ENCODE peak calls at places on chromosomes 2 and 18, in eight cellular contexts. One of them, this sample, is unnamed.

GRCh38 chr2:104816146-104816545 is 37.8 kb upstream of the POU3F3 start:
- DNase-seq in esophagus muscularis mucosa: no peak
- DNase-seq in Peyer's patch: no peak
- DNase-seq in cardiac muscle cell: no peak
- DNase-seq in NT2/D1: no peak
- DNase-seq in thoracic aorta: no peak
- DNase-seq in uterus: no peak
- DNase-seq in fibroblast of the aortic adventitia: no peak
- DNase-seq in this sample: no peak

GRCh38 chr18:61817086-61817485 is 75.7 kb downstream of the RNF152 start:
- DNase-seq in NT2/D1: no peak
- DNase-seq in thoracic aorta: no peak
- DNase-seq in uterus: no peak
- DNase-seq in fibroblast of the aortic adventitia: no peak
- DNase-seq in Peyer's patch: no peak
- DNase-seq in esophagus muscularis mucosa: no peak
- DNase-seq in cardiac muscle cell: no peak
- DNase-seq in this sample: no peak

GRCh38 chr2:108324531-108325256 is 36.0 kb downstream of the SULT1C2 start:
- DNase-seq in thoracic aorta: no peak
- DNase-seq in NT2/D1: no peak
- DNase-seq in fibroblast of the aortic adventitia: peak
- DNase-seq in esophagus muscularis mucosa: peak
- DNase-seq in cardiac muscle cell: no peak
- DNase-seq in uterus: no peak
- DNase-seq in Peyer's patch: no peak
- DNase-seq in this sample: no peak

GRCh38 chr2:70828914-70829824 is 6.4 kb downstream of the CD207 start:
- DNase-seq in cardiac muscle cell: no peak
- DNase-seq in thoracic aorta: no peak
- DNase-seq in esophagus muscularis mucosa: no peak
- DNase-seq in fibroblast of the aortic adventitia: peak
- DNase-seq in Peyer's patch: no peak
- DNase-seq in NT2/D1: no peak
- DNase-seq in uterus: no peak
- DNase-seq in this sample: no peak

GRCh38 chr18:79418236-79418635 is 22.5 kb downstream of the NFATC1 start:
- DNase-seq in fibroblast of the aortic adventitia: no peak
- DNase-seq in thoracic aorta: no peak
- DNase-seq in NT2/D1: no peak
- DNase-seq in Peyer's patch: no peak
- DNase-seq in uterus: no peak
- DNase-seq in esophagus muscularis mucosa: no peak
- DNase-seq in cardiac muscle cell: no peak
- DNase-seq in this sample: no peak

GRCh38 chr2:150307258-150307657 is 180.2 kb downstream of the RND3 start:
- DNase-seq in cardiac muscle cell: no peak
- DNase-seq in uterus: no peak
- DNase-seq in NT2/D1: no peak
- DNase-seq in esophagus muscularis mucosa: no peak
- DNase-seq in thoracic aorta: no peak
- DNase-seq in fibroblast of the aortic adventitia: no peak
- DNase-seq in Peyer's patch: no peak
- DNase-seq in this sample: no peak

GRCh38 chr2:221042926-221043325 is 529.2 kb downstream of the EPHA4 start:
- DNase-seq in cardiac muscle cell: peak
- DNase-seq in fibroblast of the aortic adventitia: no peak
- DNase-seq in Peyer's patch: no peak
- DNase-seq in NT2/D1: no peak
- DNase-seq in esophagus muscularis mucosa: peak
- DNase-seq in thoracic aorta: no peak
- DNase-seq in uterus: no peak
- DNase-seq in this sample: no peak

GRCh38 chr2:70753031-70753430 is 15.0 kb downstream of the ADD2 start:
- DNase-seq in Peyer's patch: no peak
- DNase-seq in cardiac muscle cell: no peak
- DNase-seq in esophagus muscularis mucosa: no peak
- DNase-seq in fibroblast of the aortic adventitia: no peak
- DNase-seq in uterus: no peak
- DNase-seq in thoracic aorta: no peak
- DNase-seq in NT2/D1: no peak
- DNase-seq in this sample: no peak

GRCh38 chr2:73855526-73855925 is 26.8 kb downstream of the STAMBP start:
- DNase-seq in fibroblast of the aortic adventitia: no peak
- DNase-seq in NT2/D1: no peak
- DNase-seq in esophagus muscularis mucosa: no peak
- DNase-seq in thoracic aorta: no peak
- DNase-seq in cardiac muscle cell: no peak
- DNase-seq in Peyer's patch: no peak
- DNase-seq in uterus: no peak
- DNase-seq in this sample: no peak

DNA sequence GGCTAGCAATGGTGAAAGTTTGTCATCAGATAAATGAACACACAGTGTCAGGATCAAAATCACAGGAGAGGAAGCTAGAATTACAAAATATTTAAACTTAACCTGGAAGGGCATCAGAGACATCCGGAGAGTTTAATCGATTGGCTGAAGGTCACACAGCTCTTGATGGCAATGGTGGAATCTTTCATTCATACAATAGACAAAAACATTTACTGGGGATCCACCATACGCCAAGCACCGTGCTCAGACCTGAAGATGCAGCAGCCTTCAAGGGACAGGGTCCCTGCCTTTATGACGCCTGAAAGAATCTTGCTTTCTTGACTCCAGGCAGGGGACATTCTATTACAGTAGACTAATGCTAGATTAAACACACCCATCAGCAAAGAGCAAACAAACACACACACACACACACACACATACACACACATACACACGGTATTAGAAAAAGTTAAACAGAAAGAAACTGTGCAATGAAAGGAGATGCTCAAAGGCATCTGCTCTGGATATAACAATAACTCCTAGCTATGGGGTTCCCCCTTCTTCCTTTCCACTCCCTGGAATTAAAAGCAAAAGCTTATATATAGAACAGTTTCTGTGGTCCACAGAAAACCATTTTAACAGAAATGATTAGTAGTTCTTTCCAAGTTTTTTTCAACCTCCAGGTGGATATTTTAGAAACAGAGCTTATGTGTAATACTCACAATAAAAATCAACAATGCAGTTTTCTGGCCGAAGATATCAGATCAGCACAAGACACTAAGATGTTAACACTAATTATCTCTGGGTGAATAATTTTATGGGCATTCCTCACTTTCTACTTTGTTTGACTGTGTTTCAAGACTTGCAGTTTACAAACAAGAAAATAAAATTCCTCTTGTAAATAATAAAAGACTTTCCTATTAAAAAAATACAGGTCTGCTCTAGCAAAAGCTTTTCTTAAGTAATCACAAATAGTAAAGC is 151.7 kb downstream of the ANKRD44 start:
- DNase-seq in cardiac muscle cell: no peak
- DNase-seq in fibroblast of the aortic adventitia: no peak
- DNase-seq in esophagus muscularis mucosa: no peak
- DNase-seq in thoracic aorta: no peak
- DNase-seq in Peyer's patch: no peak
- DNase-seq in NT2/D1: no peak
- DNase-seq in uterus: no peak
- DNase-seq in this sample: no peak
- H3K4me3 ChIP-seq in cardiac muscle cell: no peak
- H3K4me3 ChIP-seq in fibroblast of the aortic adventitia: no peak
- H3K4me3 ChIP-seq in esophagus muscularis mucosa: no peak
- H3K4me3 ChIP-seq in thoracic aorta: peak
- H3K4me3 ChIP-seq in Peyer's patch: no peak
- H3K4me3 ChIP-seq in NT2/D1: no peak
- H3K4me3 ChIP-seq in uterus: no peak
- H3K4me3 ChIP-seq in this sample: no peak

DNA sequence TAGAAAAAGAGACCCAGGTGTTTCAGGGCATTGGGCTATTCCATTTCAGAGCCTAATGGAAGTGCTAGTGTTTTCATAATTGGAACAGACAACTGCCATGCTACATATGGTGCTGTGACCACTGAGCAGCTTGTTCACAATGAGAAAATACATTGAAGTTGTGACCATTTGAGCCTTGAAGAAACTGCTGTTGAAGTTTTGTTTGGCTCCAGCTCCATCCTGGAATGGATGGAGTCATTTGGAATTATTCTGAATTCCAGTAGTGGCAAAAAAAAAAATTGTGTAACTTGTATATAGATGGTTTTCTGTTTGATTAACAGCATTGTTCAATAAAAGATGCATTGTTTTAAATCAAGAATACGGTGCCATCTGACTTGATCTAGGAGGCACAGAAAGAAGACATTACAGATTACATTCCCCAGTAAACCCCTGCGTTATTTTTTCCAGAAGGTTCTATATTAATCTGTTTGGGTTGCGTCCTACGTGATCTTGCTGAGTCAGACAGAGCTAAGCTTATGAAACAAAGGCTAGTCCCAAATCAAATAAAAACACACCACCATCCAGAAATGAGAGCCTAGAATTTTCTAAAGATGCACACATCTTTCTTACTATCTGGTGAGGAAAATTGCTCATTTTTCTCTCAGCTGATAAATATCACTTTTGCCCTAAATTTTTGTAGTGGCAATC is 19.2 kb downstream of the FMNL2 start:
- DNase-seq in cardiac muscle cell: no peak
- DNase-seq in Peyer's patch: no peak
- DNase-seq in uterus: no peak
- DNase-seq in thoracic aorta: no peak
- DNase-seq in fibroblast of the aortic adventitia: peak
- DNase-seq in NT2/D1: no peak
- DNase-seq in esophagus muscularis mucosa: no peak
- DNase-seq in this sample: no peak
- H3K4me3 ChIP-seq in cardiac muscle cell: no peak
- H3K4me3 ChIP-seq in Peyer's patch: no peak
- H3K4me3 ChIP-seq in uterus: no peak
- H3K4me3 ChIP-seq in thoracic aorta: peak
- H3K4me3 ChIP-seq in fibroblast of the aortic adventitia: no peak
- H3K4me3 ChIP-seq in NT2/D1: no peak
- H3K4me3 ChIP-seq in esophagus muscularis mucosa: no peak
- H3K4me3 ChIP-seq in this sample: no peak

DNA sequence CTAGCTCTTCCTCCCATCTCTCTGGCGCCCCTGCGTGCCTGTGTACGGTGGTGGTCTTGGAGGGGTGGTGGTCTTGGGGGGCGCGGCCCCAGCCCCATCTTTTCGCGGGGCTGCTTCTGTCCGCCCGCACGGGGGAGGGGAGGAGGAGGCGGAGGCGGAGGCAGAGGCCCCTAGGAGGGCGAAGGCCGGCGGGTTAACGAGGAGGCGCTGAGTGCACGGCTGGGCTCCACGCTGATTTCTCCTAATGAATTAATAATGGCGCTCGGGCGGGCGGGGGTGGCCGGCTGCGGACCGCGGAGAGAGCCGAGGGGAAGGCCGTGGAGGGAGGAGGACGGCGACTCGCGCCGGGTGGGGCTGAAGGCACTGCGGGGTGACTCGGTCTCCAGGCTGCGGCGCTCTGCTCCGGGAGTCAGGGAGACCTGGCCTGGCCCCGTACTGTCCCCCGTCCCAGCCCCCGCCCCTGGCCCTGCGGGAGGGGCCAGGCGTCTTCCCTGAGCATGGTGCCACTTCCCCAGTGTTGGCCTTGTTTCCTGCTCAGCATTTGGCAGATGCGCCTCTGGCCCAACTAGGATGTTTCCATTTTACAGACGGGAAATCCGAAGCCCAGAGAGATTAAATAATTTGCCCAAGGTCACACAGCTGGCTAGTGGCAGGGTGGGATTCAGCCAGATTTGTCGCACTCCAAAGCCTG is 6.0 kb downstream of the GAREM2 start:
- DNase-seq in thoracic aorta: no peak
- DNase-seq in NT2/D1: no peak
- DNase-seq in uterus: no peak
- DNase-seq in fibroblast of the aortic adventitia: no peak
- DNase-seq in Peyer's patch: peak
- DNase-seq in esophagus muscularis mucosa: no peak
- DNase-seq in cardiac muscle cell: peak
- DNase-seq in this sample: peak
- H3K4me3 ChIP-seq in thoracic aorta: peak
- H3K4me3 ChIP-seq in NT2/D1: peak
- H3K4me3 ChIP-seq in uterus: peak
- H3K4me3 ChIP-seq in fibroblast of the aortic adventitia: peak
- H3K4me3 ChIP-seq in Peyer's patch: peak
- H3K4me3 ChIP-seq in esophagus muscularis mucosa: peak
- H3K4me3 ChIP-seq in cardiac muscle cell: peak
- H3K4me3 ChIP-seq in this sample: peak

GRCh38 chr2:192194866-192195547 is at the start of gene TMEFF2:
- DNase-seq in Peyer's patch: peak
- DNase-seq in cardiac muscle cell: peak
- DNase-seq in thoracic aorta: no peak
- DNase-seq in esophagus muscularis mucosa: no peak
- DNase-seq in uterus: peak
- DNase-seq in fibroblast of the aortic adventitia: peak
- DNase-seq in NT2/D1: peak
- DNase-seq in this sample: peak

GRCh38 chr2:192195548-192196418 is 1.1 kb upstream of the TMEFF2 start:
- DNase-seq in NT2/D1: peak
- DNase-seq in esophagus muscularis mucosa: no peak
- DNase-seq in Peyer's patch: peak
- DNase-seq in uterus: peak
- DNase-seq in thoracic aorta: no peak
- DNase-seq in cardiac muscle cell: peak
- DNase-seq in fibroblast of the aortic adventitia: peak
- DNase-seq in this sample: no peak

GRCh38 chr2:192196451-192197194 is 1.9 kb upstream of the TMEFF2 start:
- DNase-seq in thoracic aorta: no peak
- DNase-seq in cardiac muscle cell: no peak
- DNase-seq in Peyer's patch: no peak
- DNase-seq in fibroblast of the aortic adventitia: no peak
- DNase-seq in NT2/D1: no peak
- DNase-seq in uterus: no peak
- DNase-seq in esophagus muscularis mucosa: no peak
- DNase-seq in this sample: no peak

GRCh38 chr2:192197387-192197786 is 2.7 kb upstream of the TMEFF2 start:
- DNase-seq in fibroblast of the aortic adventitia: peak
- DNase-seq in esophagus muscularis mucosa: no peak
- DNase-seq in uterus: no peak
- DNase-seq in Peyer's patch: no peak
- DNase-seq in cardiac muscle cell: no peak
- DNase-seq in NT2/D1: no peak
- DNase-seq in thoracic aorta: no peak
- DNase-seq in this sample: no peak

DNA sequence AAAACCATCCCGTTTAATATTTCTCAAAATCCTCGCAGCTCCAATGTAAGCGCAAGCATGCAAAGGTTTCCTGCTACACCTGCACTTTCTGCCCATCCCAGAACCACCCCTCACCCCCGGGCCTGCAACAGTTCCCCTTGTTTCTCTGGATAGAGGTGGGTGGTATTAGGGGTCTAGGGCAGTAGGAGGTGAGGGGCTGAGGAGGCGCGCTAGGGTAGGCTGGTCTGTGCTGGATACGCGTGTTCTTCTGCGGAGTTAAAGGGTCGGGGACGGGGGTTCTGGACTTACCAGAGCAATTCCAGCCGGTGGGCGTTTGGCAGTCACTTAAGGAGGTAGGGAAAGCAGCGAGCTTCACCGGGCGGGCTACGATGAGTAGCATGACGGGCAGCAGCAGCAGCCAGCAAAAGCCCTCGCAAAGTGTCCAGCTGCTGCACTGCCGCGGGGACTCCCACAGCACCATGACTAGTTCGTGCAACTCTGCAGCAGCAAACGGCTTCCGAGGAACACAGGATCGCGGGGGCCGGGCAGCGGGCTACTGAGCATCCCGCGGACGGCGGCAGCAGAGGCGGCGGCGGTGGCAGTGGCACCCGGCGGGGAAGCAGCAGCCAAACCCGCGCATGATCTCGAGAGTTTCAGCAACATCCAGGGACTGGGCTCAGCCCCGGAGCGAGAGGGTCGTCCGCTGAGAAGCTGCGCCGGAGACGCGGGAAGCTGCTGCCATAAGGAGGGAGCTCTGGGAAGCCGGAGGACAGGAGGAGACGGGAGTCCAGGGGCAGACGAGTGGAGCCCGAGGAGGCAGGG is 468 bp downstream of the TMEFF2 start:
- DNase-seq in thoracic aorta: no peak
- DNase-seq in esophagus muscularis mucosa: no peak
- DNase-seq in NT2/D1: no peak
- DNase-seq in Peyer's patch: peak
- DNase-seq in cardiac muscle cell: peak
- DNase-seq in uterus: peak
- DNase-seq in fibroblast of the aortic adventitia: peak
- DNase-seq in this sample: no peak
- H3K4me3 ChIP-seq in thoracic aorta: peak
- H3K4me3 ChIP-seq in esophagus muscularis mucosa: peak
- H3K4me3 ChIP-seq in NT2/D1: peak
- H3K4me3 ChIP-seq in Peyer's patch: no peak
- H3K4me3 ChIP-seq in cardiac muscle cell: peak
- H3K4me3 ChIP-seq in uterus: no peak
- H3K4me3 ChIP-seq in fibroblast of the aortic adventitia: peak
- H3K4me3 ChIP-seq in this sample: peak